ENCODE peak calls at places on chromosomes 7 and 10, in four cellular contexts. X, V, G and Q are unnamed samples.
A peak's percentile ranks its signal among the peaks of the same experiment; 100 is the strongest.

GRCh38 chr7:38451840-38452239 is 178.4 kb upstream of the TARP start:
- DNase-seq in G (no peak), X (peak; percentile 12), V (peak; percentile 62), Q (peak; percentile 53)

GRCh38 chr10:128337860-128338378 is 211.7 kb upstream of the MKI67 start:
- DNase-seq in V (no peak), G (no peak), X (no peak), Q (no peak)

GRCh38 chr10:31886885-31887284 is 41.7 kb downstream of the ARHGAP12 start:
- DNase-seq in G (no peak), X (no peak), V (peak; percentile 81), Q (peak; percentile 21)

GRCh38 chr10:3529691-3530090 is 255.3 kb downstream of the KLF6 start:
- DNase-seq in X (no peak), V (no peak), G (no peak), Q (no peak)

GRCh38 chr7:158695726-158696452 is 8.7 kb downstream of the NCAPG2 start:
- DNase-seq in G (peak; percentile 53), V (peak; percentile 77), X (no peak), Q (peak; percentile 80)

GRCh38 chr7:120591-120991 is 71.8 kb upstream of the FAM20C start:
- DNase-seq in G (peak; percentile 64), V (no peak), X (no peak), Q (no peak)

GRCh38 chr7:139674752-139675126 is 103.1 kb downstream of the HIPK2 start:
- DNase-seq in G (no peak), V (no peak), X (no peak), Q (no peak)

GRCh38 chr7:158924956-158925355 is 68.6 kb downstream of the DYNC2I1 start:
- DNase-seq in V (peak; percentile 56), G (no peak), X (peak; percentile 17), Q (peak; percentile 39)

GRCh38 chr7:83457022-83457892 is 191.7 kb downstream of the SEMA3E start:
- DNase-seq in G (no peak), V (no peak), X (no peak), Q (peak; percentile 25)

GRCh38 chr10:31120392-31120791 is 88.7 kb upstream of the ZNF438 start:
- DNase-seq in G (no peak), X (no peak), V (peak; percentile 38), Q (no peak)

GRCh38 chr7:22864301-22864700 is 41.7 kb upstream of the TOMM7 start:
- DNase-seq in G (no peak), V (peak; percentile 62), X (no peak), Q (no peak)

GRCh38 chr10:110496553-110497437 is 912 bp upstream of the DUSP5 start:
- DNase-seq in V (no peak), X (no peak), G (no peak), Q (no peak)

GRCh38 chr7:4707980-4708411 is 25.9 kb downstream of the FOXK1 start:
- DNase-seq in X (no peak), V (no peak), G (no peak), Q (no peak)

GRCh38 chr7:21497072-21497471 is 45.8 kb upstream of the DNAH11 start:
- DNase-seq in X (no peak), G (no peak), V (peak; percentile 7), Q (peak; percentile 7)

GRCh38 chr7:23938937-23939552 is 229.0 kb downstream of the STK31 start:
- DNase-seq in X (peak; percentile 47), G (no peak), V (peak; percentile 11), Q (peak; percentile 30)

GRCh38 chr7:30062587-30062986 is 34.4 kb downstream of the PLEKHA8 start:
- DNase-seq in G (no peak), V (peak; percentile 56), X (peak; percentile 17), Q (peak; percentile 61)

GRCh38 chr10:36185096-36185495 is 543.0 kb upstream of the FZD8 start:
- DNase-seq in X (no peak), V (no peak), G (no peak), Q (no peak)

GRCh38 chr10:5090551-5090950 is 3.7 kb upstream of the AKR1C3 start:
- DNase-seq in V (no peak), G (no peak), X (no peak), Q (no peak)

GRCh38 chr7:114158854-114159253 is 240.0 kb upstream of the PPP1R3A start:
- DNase-seq in G (no peak), X (no peak), V (no peak), Q (no peak)

GRCh38 chr7:50531401-50531906 is 33.8 kb downstream of the DDC start:
- DNase-seq in V (peak; percentile 21), G (no peak), X (peak; percentile 67), Q (peak; percentile 38)

GRCh38 chr10:46062735-46063428 is 16.8 kb upstream of the MSMB start:
- DNase-seq in X (no peak), G (no peak), V (no peak), Q (no peak)

GRCh38 chr10:47348138-47348651 is at the start of gene RBP3:
- DNase-seq in V (no peak), X (no peak), G (no peak), Q (no peak)

GRCh38 chr10:7525314-7526016 is 114.6 kb upstream of the SFMBT2 start:
- DNase-seq in X (peak; percentile 62), G (no peak), V (peak; percentile 66), Q (peak; percentile 63)

GRCh38 chr10:15562578-15562977 is 157.1 kb downstream of the ITGA8 start:
- DNase-seq in G (no peak), X (no peak), V (no peak), Q (no peak)

GRCh38 chr7:78747568-78747967 is 705.9 kb downstream of the MAGI2 start:
- DNase-seq in G (no peak), X (no peak), V (no peak), Q (no peak)

GRCh38 chr7:27116962-27117686 is 13.4 kb downstream of the HOXA4 start:
- DNase-seq in X (no peak), V (peak; percentile 28), G (no peak), Q (no peak)

GRCh38 chr7:27115161-27116018 is 12.9 kb upstream of the HOXA2 start:
- DNase-seq in G (no peak), X (no peak), V (peak; percentile 92), Q (peak; percentile 86)

GRCh38 chr7:27116521-27116946 is 14.0 kb downstream of the HOXA4 start:
- DNase-seq in V (peak; percentile 22), X (no peak), G (no peak), Q (no peak)

GRCh38 chr7:27113991-27114866 is 11.7 kb upstream of the HOXA2 start:
- DNase-seq in G (no peak), X (no peak), V (peak; percentile 69), Q (peak; percentile 88)

GRCh38 chr7:27116019-27116411 is 13.5 kb upstream of the HOXA2 start:
- DNase-seq in G (no peak), X (no peak), V (peak; percentile 12), Q (no peak)
- TF ChIP-seq CTCF in G (no peak), X (no peak), V (no peak), Q (no peak)

GRCh38 chr7:101644879-101645278 is 15.8 kb upstream of the MYL10 start:
- DNase-seq in V (no peak), X (no peak), G (no peak), Q (no peak)
- H3K4me3 ChIP-seq in V (no peak overlapping the region), X (no peak overlapping the region), G (no peak overlapping the region), Q (no peak overlapping the region)

GRCh38 chr10:52780391-52781155 is 8.0 kb upstream of the MBL2 start:
- DNase-seq in V (no peak), X (no peak), G (no peak), Q (no peak)
- TF ChIP-seq CTCF in V (no peak), X (no peak), G (no peak), Q (no peak)

GRCh38 chr10:8600192-8600591 is 545.7 kb downstream of the GATA3 start:
- DNase-seq in V (no peak), G (no peak), X (no peak), Q (no peak)
- H3K4me3 ChIP-seq in V (no peak overlapping the region), G (no peak overlapping the region), X (no peak overlapping the region), Q (no peak overlapping the region)

GRCh38 chr10:26448292-26448691 is 10.2 kb downstream of the APBB1IP start:
- DNase-seq in V (no peak), X (no peak), G (no peak), Q (no peak)
- TF ChIP-seq CTCF in V (no peak), X (no peak), G (no peak), Q (no peak)

DNA sequence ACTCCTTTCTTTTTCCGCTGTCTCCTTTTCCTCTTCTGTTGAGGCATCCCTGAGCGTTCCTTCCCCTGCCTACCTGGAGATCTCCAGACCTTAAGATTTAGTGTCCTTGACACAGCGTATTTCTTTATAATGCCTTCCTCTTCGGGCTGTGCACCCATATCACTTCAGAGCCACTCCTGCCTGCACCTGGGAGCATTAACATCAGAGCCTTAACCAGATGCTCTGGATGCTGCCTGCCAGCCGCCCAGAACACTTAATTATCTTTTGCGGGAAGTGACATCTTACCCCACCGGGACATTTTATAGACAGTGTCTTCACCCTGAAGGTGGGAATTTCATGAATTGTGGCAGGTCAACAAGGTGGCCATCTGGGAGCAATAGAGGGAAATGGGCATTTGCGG is 24.2 kb downstream of the UBTD1 start:
- DNase-seq in G (no peak), V (no peak), X (no peak), Q (no peak)
- H3K4me3 ChIP-seq in G (no peak overlapping the region), V (no peak overlapping the region), X (no peak overlapping the region), Q (no peak overlapping the region)

DNA sequence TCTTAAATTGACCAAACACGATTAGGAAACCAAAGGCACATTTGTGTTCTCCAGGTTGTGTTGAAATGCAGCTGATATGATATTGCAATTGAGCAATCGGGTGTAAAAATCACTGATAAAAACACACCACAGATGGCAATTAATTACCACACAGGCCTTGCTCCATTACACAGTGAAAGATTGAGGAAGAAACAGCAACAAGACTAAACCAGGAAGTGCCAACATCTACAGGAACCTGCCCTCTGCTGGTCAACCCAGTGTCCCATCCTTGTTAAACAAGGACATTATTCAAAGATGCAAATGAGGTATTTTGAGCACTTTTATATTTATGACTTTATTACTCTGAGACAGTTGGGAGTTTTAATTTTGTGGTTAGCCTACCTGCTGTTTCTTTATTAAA is 765.6 kb upstream of the GHITM start:
- DNase-seq in X (no peak), V (no peak), G (no peak), Q (no peak)
- TF ChIP-seq CTCF in X (peak; percentile 27), V (peak; percentile 2), G (peak; percentile 27), Q (peak; percentile 23)